ENCODE peak calls at places on chromosomes 3 and 15, in five cellular contexts. C, V, K, F and P are unnamed samples.

GRCh38 chr3:123064914-123065313 is 1.9 kb upstream of the PDIA5 start:
- DNase-seq in C (no peak), V (no peak), K (no peak), F (no peak), P (peak)

GRCh38 chr3:53114412-53115074 is 15.7 kb downstream of the RFT1 start:
- DNase-seq in C (no peak), V (no peak), K (peak), F (no peak), P (no peak)

GRCh38 chr3:11162401-11163345 is 8.4 kb downstream of the HRH1 start:
- DNase-seq in C (no peak), V (no peak), K (no peak), F (no peak), P (no peak)

GRCh38 chr15:57505949-57506391 is 85.7 kb upstream of the MYZAP start:
- DNase-seq in C (no peak), V (peak), K (peak), F (peak), P (no peak)

GRCh38 chr3:95408464-95408862 is 1345.6 kb downstream of the NSUN3 start:
- DNase-seq in C (no peak), V (no peak), K (no peak), F (no peak), P (no peak)

GRCh38 chr3:188947401-188947982 is 224.3 kb upstream of the TPRG1 start:
- DNase-seq in C (peak), V (peak), K (peak), F (peak), P (peak)

GRCh38 chr3:37912052-37912733 is 50.5 kb downstream of the CTDSPL start:
- DNase-seq in C (no peak), V (no peak), K (no peak), F (no peak), P (no peak)

GRCh38 chr3:63478962-63479660 is 173.4 kb upstream of the SNTN start:
- DNase-seq in C (no peak), V (no peak), K (no peak), F (no peak), P (no peak)

GRCh38 chr3:171028025-171028778 is 1.7 kb upstream of the SLC2A2 start:
- DNase-seq in C (peak), V (peak), K (peak), F (no peak), P (peak)

GRCh38 chr3:96416549-96417255 is 397.7 kb upstream of the EPHA6 start:
- DNase-seq in C (no peak), V (no peak), K (no peak), F (peak), P (no peak)

GRCh38 chr3:126711361-126711760 is 7.3 kb downstream of the CHCHD6 start:
- DNase-seq in C (no peak), V (no peak), K (peak), F (no peak), P (peak)

GRCh38 chr3:169505577-169506155 is 157.8 kb downstream of the MECOM start:
- DNase-seq in C (no peak), V (no peak), K (no peak), F (no peak), P (no peak)

GRCh38 chr3:125433091-125433534 is 58.0 kb upstream of the ZNF148 start:
- DNase-seq in C (no peak), V (no peak), K (no peak), F (no peak), P (no peak)

GRCh38 chr3:138946554-138947302 is at the start of the genes FOXL2 and FOXL2NB:
- DNase-seq in C (no peak), V (peak), K (no peak), F (no peak), P (peak)

GRCh38 chr3:62755285-62755684 is 119.9 kb downstream of the CADPS start:
- DNase-seq in C (no peak), V (no peak), K (peak), F (peak), P (no peak)

GRCh38 chr3:53525765-53526761 is 31.7 kb downstream of the CACNA1D start:
- DNase-seq in C (no peak), V (no peak), K (peak), F (peak), P (no peak)

GRCh38 chr3:195284842-195285241 is 13.9 kb upstream of the XXYLT1 start:
- DNase-seq in C (no peak), V (no peak), K (no peak), F (no peak), P (no peak)

GRCh38 chr15:52780172-52780980 is 9.8 kb downstream of the ONECUT1 start:
- DNase-seq in C (peak), V (peak), K (peak), F (no peak), P (peak)

GRCh38 chr3:77506384-77506783 is 466.5 kb downstream of the ROBO2 start:
- DNase-seq in C (no peak), V (no peak), K (peak), F (no peak), P (no peak)

GRCh38 chr3:120839120-120839519 is 68.9 kb upstream of the STXBP5L start:
- DNase-seq in C (no peak), V (no peak), K (no peak), F (no peak), P (no peak)

GRCh38 chr3:62252614-62253147 is 120.7 kb downstream of the FEZF2 start:
- DNase-seq in C (no peak), V (no peak), K (peak), F (no peak), P (no peak)

GRCh38 chr3:66036586-66037061 is 2.1 kb downstream of the MAGI1 start:
- DNase-seq in C (no peak), V (peak), K (peak), F (no peak), P (no peak)

GRCh38 chr3:58200846-58201355 is 9.9 kb downstream of the DNASE1L3 start:
- DNase-seq in C (no peak), V (peak), K (no peak), F (no peak), P (no peak)

GRCh38 chr3:25911525-25912295 is 121.8 kb downstream of the OXSM start:
- DNase-seq in C (no peak), V (no peak), K (no peak), F (no peak), P (peak)

GRCh38 chr3:47594792-47595191 is 16.1 kb upstream of the CSPG5 start:
- DNase-seq in C (no peak), V (no peak), K (no peak), F (no peak), P (no peak)

GRCh38 chr3:194070634-194071409 is 65.1 kb upstream of the HES1 start:
- DNase-seq in C (peak), V (peak), K (peak), F (peak), P (peak)

GRCh38 chr3:78154521-78155186 is 1114.8 kb downstream of the ROBO2 start:
- DNase-seq in C (no peak), V (no peak), K (peak), F (no peak), P (no peak)

GRCh38 chr15:58401991-58402649 is 29.7 kb upstream of the LIPC start:
- DNase-seq in C (no peak), V (no peak), K (no peak), F (no peak), P (no peak)

GRCh38 chr15:70892912-70893560 is 410 bp downstream of the LRRC49 start:
- DNase-seq in C (peak), V (peak), K (peak), F (peak), P (no peak)

GRCh38 chr15:88255109-88255495 is 1.4 kb downstream of the NTRK3 start:
- DNase-seq in C (no peak), V (no peak), K (no peak), F (no peak), P (no peak)

GRCh38 chr3:30124435-30125390 is 481.7 kb upstream of the TGFBR2 start:
- DNase-seq in C (no peak), V (peak), K (peak), F (peak), P (no peak)

GRCh38 chr3:134312873-134313838 is 61.1 kb downstream of the AMOTL2 start:
- DNase-seq in C (peak), V (peak), K (peak), F (no peak), P (no peak)

GRCh38 chr15:85672338-85673097 is 122.2 kb downstream of the KLHL25 start:
- DNase-seq in C (no peak), V (no peak), K (peak), F (no peak), P (no peak)

GRCh38 chr3:143261848-143262247 is 142.3 kb downstream of the CHST2 start:
- DNase-seq in C (no peak), V (no peak), K (no peak), F (no peak), P (no peak)

GRCh38 chr3:173380681-173381080 is 16.9 kb upstream of the NLGN1 start:
- DNase-seq in C (no peak), V (no peak), K (no peak), F (no peak), P (no peak)

GRCh38 chr15:40937762-40938529 is 8.8 kb downstream of the DLL4 start:
- DNase-seq in C (peak), V (no peak), K (peak), F (no peak), P (no peak)

GRCh38 chr3:42098171-42098570 is 7.0 kb downstream of the TRAK1 start:
- DNase-seq in C (no peak), V (no peak), K (no peak), F (no peak), P (no peak)